ENCODE peak calls at places on chromosomes 12 and 14, in six cellular contexts. One of them, this sample, is unnamed.

GRCh38 chr14:91350813-91351507 is 66.7 kb downstream of the CCDC88C start:
- DNase-seq in endothelial cell of umbilical vein: no peak
- DNase-seq in GM12878: peak
- DNase-seq in A549: no peak
- DNase-seq in K562: no peak
- DNase-seq in NB4: peak
- DNase-seq in this sample: no peak

GRCh38 chr12:2999265-2999841 is 40.2 kb downstream of the TEAD4 start:
- DNase-seq in endothelial cell of umbilical vein: no peak
- DNase-seq in GM12878: no peak
- DNase-seq in A549: no peak
- DNase-seq in K562: peak
- DNase-seq in NB4: no peak
- DNase-seq in this sample: no peak

GRCh38 chr14:37114039-37114438 is 58.4 kb downstream of the SLC25A21 start:
- DNase-seq in endothelial cell of umbilical vein: no peak
- DNase-seq in GM12878: no peak
- DNase-seq in A549: no peak
- DNase-seq in K562: no peak
- DNase-seq in NB4: no peak
- DNase-seq in this sample: no peak

GRCh38 chr12:13173012-13173441 is 23.5 kb upstream of the EMP1 start:
- DNase-seq in endothelial cell of umbilical vein: no peak
- DNase-seq in GM12878: no peak
- DNase-seq in A549: no peak
- DNase-seq in K562: no peak
- DNase-seq in NB4: no peak
- DNase-seq in this sample: no peak

GRCh38 chr12:93571360-93571853 is 1.1 kb upstream of the SOCS2 start:
- DNase-seq in endothelial cell of umbilical vein: peak
- DNase-seq in GM12878: no peak
- DNase-seq in A549: peak
- DNase-seq in K562: peak
- DNase-seq in NB4: peak
- DNase-seq in this sample: peak

GRCh38 chr14:103561381-103562134 is 899 bp downstream of the BAG5 start:
- DNase-seq in endothelial cell of umbilical vein: peak
- DNase-seq in GM12878: no peak
- DNase-seq in A549: no peak
- DNase-seq in K562: peak
- DNase-seq in NB4: peak
- DNase-seq in this sample: peak

GRCh38 chr14:80455031-80455430 is 243.7 kb upstream of the DIO2 start:
- DNase-seq in endothelial cell of umbilical vein: peak
- DNase-seq in GM12878: no peak
- DNase-seq in A549: no peak
- DNase-seq in K562: no peak
- DNase-seq in NB4: no peak
- DNase-seq in this sample: no peak

GRCh38 chr14:96632363-96632758 is 130.2 kb downstream of the PAPOLA start:
- DNase-seq in endothelial cell of umbilical vein: no peak
- DNase-seq in GM12878: no peak
- DNase-seq in A549: no peak
- DNase-seq in K562: no peak
- DNase-seq in NB4: no peak
- DNase-seq in this sample: no peak

GRCh38 chr12:53190108-53190729 is 9.5 kb upstream of the CSAD start:
- DNase-seq in endothelial cell of umbilical vein: peak
- DNase-seq in GM12878: no peak
- DNase-seq in A549: peak
- DNase-seq in K562: peak
- DNase-seq in NB4: peak
- DNase-seq in this sample: peak

GRCh38 chr12:6277982-6278438 is 32.5 kb upstream of the PLEKHG6 start:
- DNase-seq in endothelial cell of umbilical vein: no peak
- DNase-seq in GM12878: no peak
- DNase-seq in A549: no peak
- DNase-seq in K562: no peak
- DNase-seq in NB4: no peak
- DNase-seq in this sample: no peak

GRCh38 chr12:39431797-39432196 is 11.1 kb downstream of the KIF21A start:
- DNase-seq in endothelial cell of umbilical vein: no peak
- DNase-seq in GM12878: no peak
- DNase-seq in A549: no peak
- DNase-seq in K562: no peak
- DNase-seq in NB4: no peak
- DNase-seq in this sample: no peak

GRCh38 chr14:101359221-101360044 is 201.9 kb upstream of the DIO3 start:
- DNase-seq in endothelial cell of umbilical vein: no peak
- DNase-seq in GM12878: no peak
- DNase-seq in A549: no peak
- DNase-seq in K562: no peak
- DNase-seq in NB4: no peak
- DNase-seq in this sample: no peak

GRCh38 chr12:83121886-83122622 is 435.3 kb downstream of the TMTC2 start:
- DNase-seq in endothelial cell of umbilical vein: no peak
- DNase-seq in GM12878: no peak
- DNase-seq in A549: no peak
- DNase-seq in K562: no peak
- DNase-seq in NB4: no peak
- DNase-seq in this sample: no peak

GRCh38 chr14:30214456-30215090 is 286.9 kb upstream of the PRKD1 start:
- DNase-seq in endothelial cell of umbilical vein: peak
- DNase-seq in GM12878: peak
- DNase-seq in A549: peak
- DNase-seq in K562: peak
- DNase-seq in NB4: peak
- DNase-seq in this sample: peak
- TF ChIP-seq MYC in endothelial cell of umbilical vein: no peak
- TF ChIP-seq MYC in GM12878: no peak
- TF ChIP-seq MYC in A549: no peak
- TF ChIP-seq MYC in K562: no peak
- TF ChIP-seq MYC in NB4: no peak
- TF ChIP-seq MYC in this sample: no peak

DNA sequence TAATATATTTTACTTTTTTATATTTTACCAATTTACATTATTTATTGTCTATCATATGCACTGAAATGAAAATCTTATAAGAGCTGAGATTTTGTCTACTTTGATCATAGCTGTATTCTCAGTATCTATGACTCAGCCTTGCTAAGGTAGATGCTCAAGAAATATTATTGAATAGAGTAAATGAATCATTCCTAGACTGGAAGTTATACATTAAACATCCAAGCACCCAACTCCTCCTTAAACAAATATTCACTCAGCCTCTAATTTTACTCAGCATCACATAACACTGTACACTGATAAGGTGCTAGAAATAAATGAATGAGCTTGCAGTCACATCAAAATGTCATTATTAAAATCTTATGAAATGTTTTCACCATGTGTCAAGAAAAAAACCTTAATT is 1424.9 kb downstream of the LRFN5 start:
- DNase-seq in endothelial cell of umbilical vein: no peak
- DNase-seq in GM12878: no peak
- DNase-seq in A549: peak
- DNase-seq in K562: no peak
- DNase-seq in NB4: no peak
- DNase-seq in this sample: no peak
- H3K4me3 ChIP-seq in endothelial cell of umbilical vein: no peak
- H3K4me3 ChIP-seq in GM12878: no peak
- H3K4me3 ChIP-seq in A549: no peak
- H3K4me3 ChIP-seq in K562: no peak
- H3K4me3 ChIP-seq in NB4: no peak
- H3K4me3 ChIP-seq in this sample: no peak

GRCh38 chr12:120249266-120249874 is 16.2 kb downstream of the PXN start:
- DNase-seq in endothelial cell of umbilical vein: peak
- DNase-seq in GM12878: no peak
- DNase-seq in A549: no peak
- DNase-seq in K562: peak
- DNase-seq in NB4: no peak
- DNase-seq in this sample: no peak

GRCh38 chr12:120247621-120248030 is 17.9 kb downstream of the PXN start:
- DNase-seq in endothelial cell of umbilical vein: no peak
- DNase-seq in GM12878: no peak
- DNase-seq in A549: no peak
- DNase-seq in K562: no peak
- DNase-seq in NB4: no peak
- DNase-seq in this sample: no peak

GRCh38 chr12:120249875-120250795 is 15.4 kb downstream of the PXN start:
- DNase-seq in endothelial cell of umbilical vein: peak
- DNase-seq in GM12878: no peak
- DNase-seq in A549: no peak
- DNase-seq in K562: no peak
- DNase-seq in NB4: peak
- DNase-seq in this sample: no peak

GRCh38 chr12:120242971-120243699 is 22.4 kb downstream of the PXN start:
- DNase-seq in endothelial cell of umbilical vein: no peak
- DNase-seq in GM12878: no peak
- DNase-seq in A549: no peak
- DNase-seq in K562: no peak
- DNase-seq in NB4: no peak
- DNase-seq in this sample: no peak

GRCh38 chr12:120247183-120247582 is 18.3 kb downstream of the PXN start:
- DNase-seq in endothelial cell of umbilical vein: peak
- DNase-seq in GM12878: no peak
- DNase-seq in A549: no peak
- DNase-seq in K562: no peak
- DNase-seq in NB4: no peak
- DNase-seq in this sample: no peak
- TF ChIP-seq MYC in endothelial cell of umbilical vein: no peak
- TF ChIP-seq MYC in GM12878: no peak
- TF ChIP-seq MYC in A549: no peak
- TF ChIP-seq MYC in K562: no peak
- TF ChIP-seq MYC in NB4: no peak
- TF ChIP-seq MYC in this sample: no peak

DNA sequence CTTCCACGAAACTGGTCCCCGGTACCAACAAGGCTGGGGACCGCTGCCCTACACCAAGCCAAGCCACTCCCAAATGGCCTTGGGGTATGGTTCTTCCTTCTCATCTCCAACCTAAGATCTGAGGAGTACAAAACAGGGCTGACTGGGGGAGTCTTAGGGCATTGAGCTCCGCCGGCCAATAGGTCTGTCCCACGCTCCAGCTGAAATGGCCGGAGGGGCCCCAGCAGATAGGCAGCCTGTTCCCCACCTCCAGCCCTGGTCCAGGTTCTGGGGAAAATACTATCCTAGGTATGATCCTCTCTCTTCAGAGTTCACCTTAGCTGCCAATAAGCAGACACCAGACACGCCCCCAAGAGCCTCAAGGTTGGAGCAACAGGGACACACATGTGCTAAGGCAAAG is 90.2 kb downstream of the ACTN1 start:
- DNase-seq in endothelial cell of umbilical vein: no peak
- DNase-seq in GM12878: no peak
- DNase-seq in A549: no peak
- DNase-seq in K562: no peak
- DNase-seq in NB4: no peak
- DNase-seq in this sample: no peak
- H3K4me3 ChIP-seq in endothelial cell of umbilical vein: no peak
- H3K4me3 ChIP-seq in GM12878: no peak
- H3K4me3 ChIP-seq in A549: no peak
- H3K4me3 ChIP-seq in K562: no peak
- H3K4me3 ChIP-seq in NB4: no peak
- H3K4me3 ChIP-seq in this sample: no peak

This sample was measured in HepG2.